ENCODE peak calls at places on chromosomes 7 and 10, in eight cellular contexts. M is astrocyte, Z is activated T-cell treated with anti-CD3 and anti-CD28 coated beads for 48 hours, X is foreskin fibroblast, B is NCI-H1417 treated with DMSO at 0.1 percent for 48 hours, E is iris pigment epithelial cell, T is HCEC 1CT, R is sciatic nerve. U is an unnamed sample.

GRCh38 chr10:58268454-58268945 is 462 bp upstream of the CISD1 start:
- DNase-seq in T (no peak), X (no peak), M (no peak), Z (no peak), R (no peak), E (no peak), B (no peak), U (no peak)

GRCh38 chr10:112919721-112920120 is 30.3 kb upstream of the TCF7L2 start:
- DNase-seq in B (no peak), M (peak), E (peak), X (peak), R (no peak), Z (no peak), T (peak), U (peak)

GRCh38 chr10:19904202-19904661 is 88.0 kb downstream of the PLXDC2 start:
- DNase-seq in M (peak), R (no peak), X (no peak), Z (no peak), T (no peak), B (no peak), E (peak), U (peak)

GRCh38 chr7:2821842-2822507 is 22.1 kb downstream of the GNA12 start:
- DNase-seq in R (no peak), X (peak), Z (no peak), B (no peak), T (peak), M (peak), E (peak), U (peak)

GRCh38 chr10:106705576-106706526 is 458.7 kb downstream of the SORCS1 start:
- DNase-seq in T (peak), M (peak), E (peak), B (no peak), Z (peak), R (peak), X (peak), U (peak)

GRCh38 chr10:27104919-27105318 is 4.6 kb upstream of the ANKRD26 start:
- DNase-seq in B (no peak), M (no peak), R (no peak), Z (no peak), E (no peak), T (no peak), X (no peak), U (no peak)

GRCh38 chr10:98886686-98887085 is 349.0 kb downstream of the HPSE2 start:
- DNase-seq in E (peak), X (peak), R (no peak), Z (no peak), B (no peak), T (peak), M (no peak), U (peak)

GRCh38 chr7:122137291-122138077 is 6.6 kb downstream of the AASS start:
- DNase-seq in X (peak), B (no peak), M (peak), Z (no peak), E (peak), T (peak), R (no peak), U (peak)

GRCh38 chr10:126137557-126138221 is 241.3 kb downstream of the FANK1 start:
- DNase-seq in R (no peak), X (peak), E (peak), B (no peak), M (peak), T (no peak), Z (no peak), U (peak)

GRCh38 chr7:52962402-52962801 is 73.0 kb upstream of the POM121L12 start:
- DNase-seq in M (no peak), T (no peak), X (no peak), R (no peak), B (no peak), Z (no peak), E (no peak), U (no peak)

GRCh38 chr7:82699773-82700186 is 256.2 kb upstream of the CACNA2D1 start:
- DNase-seq in Z (no peak), T (peak), B (no peak), R (no peak), X (peak), E (peak), M (peak), U (peak)

GRCh38 chr10:125107972-125108580 is 52.3 kb downstream of the CTBP2 start:
- DNase-seq in X (no peak), E (no peak), T (no peak), Z (no peak), B (no peak), M (no peak), R (no peak), U (no peak)

GRCh38 chr7:137879357-137880158 is 32.8 kb upstream of the DGKI start:
- DNase-seq in E (peak), Z (no peak), R (no peak), X (peak), B (no peak), M (peak), T (no peak), U (peak)

GRCh38 chr7:157674027-157674714 is 337.4 kb downstream of the DNAJB6 start:
- DNase-seq in M (no peak), B (no peak), X (no peak), E (no peak), R (no peak), Z (no peak), T (no peak), U (no peak)

GRCh38 chr7:130674456-130674855 is 5.9 kb upstream of the COPG2 start:
- DNase-seq in B (no peak), R (no peak), X (no peak), Z (no peak), E (no peak), M (no peak), T (no peak), U (no peak)

GRCh38 chr10:43216931-43217562 is 49.8 kb downstream of the RASGEF1A start:
- DNase-seq in T (no peak), X (no peak), B (no peak), M (no peak), Z (no peak), R (no peak), E (no peak), U (no peak)